ENCODE peak calls at places on chromosome X, in nine cellular contexts. One of them, this sample, is unnamed. For H3K4me1, the result is how much of the 10 kb centered on the place peaks cover.

GRCh38 chrX:104921606-104922205 is 298.8 kb downstream of the TEX13A start:
- DNase-seq in colonic mucosa: no peak
- DNase-seq in body of pancreas: peak
- DNase-seq in lung: no peak
- DNase-seq in IMR-90: no peak
- DNase-seq in adipocyte: no peak
- DNase-seq in left ventricle myocardium inferior: peak
- DNase-seq in osteoblast: peak
- DNase-seq in K562: no peak
- DNase-seq in this sample: no peak

GRCh38 chrX:41522681-41523080 is 75.5 kb downstream of the NYX start:
- DNase-seq in colonic mucosa: no peak
- DNase-seq in body of pancreas: no peak
- DNase-seq in lung: no peak
- DNase-seq in IMR-90: no peak
- DNase-seq in adipocyte: no peak
- DNase-seq in left ventricle myocardium inferior: no peak
- DNase-seq in osteoblast: no peak
- DNase-seq in K562: no peak
- DNase-seq in this sample: no peak

GRCh38 chrX:68084765-68085164 is 348.5 kb downstream of the OPHN1 start:
- DNase-seq in colonic mucosa: no peak
- DNase-seq in body of pancreas: no peak
- DNase-seq in lung: no peak
- DNase-seq in IMR-90: peak
- DNase-seq in adipocyte: peak
- DNase-seq in left ventricle myocardium inferior: no peak
- DNase-seq in osteoblast: no peak
- DNase-seq in K562: no peak
- DNase-seq in this sample: no peak

GRCh38 chrX:16130707-16131106 is 7.3 kb downstream of the GRPR start:
- DNase-seq in colonic mucosa: no peak
- DNase-seq in body of pancreas: peak
- DNase-seq in lung: no peak
- DNase-seq in IMR-90: no peak
- DNase-seq in adipocyte: no peak
- DNase-seq in left ventricle myocardium inferior: no peak
- DNase-seq in osteoblast: no peak
- DNase-seq in K562: no peak
- DNase-seq in this sample: no peak

GRCh38 chrX:155086202-155086840 is 15.0 kb downstream of the BRCC3 start:
- DNase-seq in colonic mucosa: peak
- DNase-seq in body of pancreas: peak
- DNase-seq in lung: no peak
- DNase-seq in IMR-90: peak
- DNase-seq in adipocyte: peak
- DNase-seq in left ventricle myocardium inferior: no peak
- DNase-seq in osteoblast: no peak
- DNase-seq in K562: peak
- DNase-seq in this sample: peak

GRCh38 chrX:20980426-20980825 is 393.8 kb upstream of the CNKSR2 start:
- DNase-seq in colonic mucosa: no peak
- DNase-seq in body of pancreas: no peak
- DNase-seq in lung: no peak
- DNase-seq in IMR-90: no peak
- DNase-seq in adipocyte: no peak
- DNase-seq in left ventricle myocardium inferior: no peak
- DNase-seq in osteoblast: no peak
- DNase-seq in K562: no peak
- DNase-seq in this sample: no peak

GRCh38 chrX:7202206-7202605 is 54.3 kb upstream of the PUDP start:
- DNase-seq in colonic mucosa: no peak
- DNase-seq in body of pancreas: no peak
- DNase-seq in lung: no peak
- DNase-seq in IMR-90: no peak
- DNase-seq in adipocyte: peak
- DNase-seq in left ventricle myocardium inferior: no peak
- DNase-seq in osteoblast: no peak
- DNase-seq in K562: no peak
- DNase-seq in this sample: no peak

GRCh38 chrX:123324628-123325027 is 140.6 kb downstream of the GRIA3 start:
- DNase-seq in colonic mucosa: no peak
- DNase-seq in body of pancreas: no peak
- DNase-seq in lung: no peak
- DNase-seq in IMR-90: no peak
- DNase-seq in adipocyte: no peak
- DNase-seq in left ventricle myocardium inferior: no peak
- DNase-seq in osteoblast: no peak
- DNase-seq in K562: no peak
- DNase-seq in this sample: no peak

GRCh38 chrX:95764972-95765451 is 919.6 kb upstream of the DIAPH2 start:
- DNase-seq in colonic mucosa: no peak
- DNase-seq in body of pancreas: peak
- DNase-seq in lung: peak
- DNase-seq in IMR-90: peak
- DNase-seq in adipocyte: peak
- DNase-seq in left ventricle myocardium inferior: no peak
- DNase-seq in osteoblast: no peak
- DNase-seq in K562: peak
- DNase-seq in this sample: peak

GRCh38 chrX:149631293-149632165 is at the start of gene TMEM185A:
- DNase-seq in colonic mucosa: peak
- DNase-seq in body of pancreas: peak
- DNase-seq in lung: peak
- DNase-seq in IMR-90: peak
- DNase-seq in adipocyte: peak
- DNase-seq in left ventricle myocardium inferior: peak
- DNase-seq in osteoblast: peak
- DNase-seq in K562: peak
- DNase-seq in this sample: peak

GRCh38 chrX:48468693-48469691 is 1.1 kb downstream of the SLC38A5 start:
- DNase-seq in colonic mucosa: peak
- DNase-seq in body of pancreas: no peak
- DNase-seq in lung: no peak
- DNase-seq in IMR-90: no peak
- DNase-seq in adipocyte: no peak
- DNase-seq in left ventricle myocardium inferior: no peak
- DNase-seq in osteoblast: peak
- DNase-seq in K562: peak
- DNase-seq in this sample: peak

GRCh38 chrX:31333181-31333831 is 261.5 kb upstream of the FTHL17 start:
- DNase-seq in colonic mucosa: no peak
- DNase-seq in body of pancreas: no peak
- DNase-seq in lung: no peak
- DNase-seq in IMR-90: peak
- DNase-seq in adipocyte: peak
- DNase-seq in left ventricle myocardium inferior: no peak
- DNase-seq in osteoblast: peak
- DNase-seq in K562: peak
- DNase-seq in this sample: no peak

GRCh38 chrX:141642979-141643378 is 53.5 kb downstream of the SPANXA2 start:
- DNase-seq in colonic mucosa: no peak
- DNase-seq in body of pancreas: no peak
- DNase-seq in lung: no peak
- DNase-seq in IMR-90: peak
- DNase-seq in adipocyte: peak
- DNase-seq in left ventricle myocardium inferior: no peak
- DNase-seq in osteoblast: no peak
- DNase-seq in K562: no peak
- DNase-seq in this sample: no peak

GRCh38 chrX:53544936-53545335 is 110.8 kb upstream of the HSD17B10 start:
- DNase-seq in colonic mucosa: no peak
- DNase-seq in body of pancreas: no peak
- DNase-seq in lung: no peak
- DNase-seq in IMR-90: no peak
- DNase-seq in adipocyte: no peak
- DNase-seq in left ventricle myocardium inferior: no peak
- DNase-seq in osteoblast: no peak
- DNase-seq in K562: no peak
- DNase-seq in this sample: no peak

GRCh38 chrX:97525981-97526380 is 642.3 kb downstream of the RPA4 start:
- DNase-seq in colonic mucosa: no peak
- DNase-seq in body of pancreas: no peak
- DNase-seq in lung: no peak
- DNase-seq in IMR-90: no peak
- DNase-seq in adipocyte: no peak
- DNase-seq in left ventricle myocardium inferior: no peak
- DNase-seq in osteoblast: no peak
- DNase-seq in K562: no peak
- DNase-seq in this sample: no peak
- H3K4me3 ChIP-seq in colonic mucosa: no peak
- H3K4me3 ChIP-seq in body of pancreas: no peak
- H3K4me3 ChIP-seq in lung: no peak
- H3K4me3 ChIP-seq in IMR-90: no peak
- H3K4me3 ChIP-seq in adipocyte: no peak
- H3K4me3 ChIP-seq in left ventricle myocardium inferior: no peak
- H3K4me3 ChIP-seq in osteoblast: no peak
- H3K4me3 ChIP-seq in K562: no peak
- H3K4me3 ChIP-seq in this sample: no peak

GRCh38 chrX:153876112-153876491 is 9.9 kb downstream of the L1CAM start:
- DNase-seq in colonic mucosa: no peak
- DNase-seq in body of pancreas: no peak
- DNase-seq in lung: no peak
- DNase-seq in IMR-90: no peak
- DNase-seq in adipocyte: no peak
- DNase-seq in left ventricle myocardium inferior: no peak
- DNase-seq in osteoblast: peak
- DNase-seq in K562: no peak
- DNase-seq in this sample: no peak

GRCh38 chrX:153875391-153876111 is 10.4 kb downstream of the L1CAM start:
- DNase-seq in colonic mucosa: peak
- DNase-seq in body of pancreas: peak
- DNase-seq in lung: peak
- DNase-seq in IMR-90: no peak
- DNase-seq in adipocyte: peak
- DNase-seq in left ventricle myocardium inferior: peak
- DNase-seq in osteoblast: peak
- DNase-seq in K562: peak
- DNase-seq in this sample: peak

GRCh38 chrX:153878285-153878779 is 7.6 kb downstream of the L1CAM start:
- DNase-seq in colonic mucosa: no peak
- DNase-seq in body of pancreas: no peak
- DNase-seq in lung: no peak
- DNase-seq in IMR-90: no peak
- DNase-seq in adipocyte: no peak
- DNase-seq in left ventricle myocardium inferior: no peak
- DNase-seq in osteoblast: peak
- DNase-seq in K562: no peak
- DNase-seq in this sample: no peak

GRCh38 chrX:153878969-153879653 is 6.9 kb downstream of the L1CAM start:
- DNase-seq in colonic mucosa: no peak
- DNase-seq in body of pancreas: no peak
- DNase-seq in lung: no peak
- DNase-seq in IMR-90: no peak
- DNase-seq in adipocyte: no peak
- DNase-seq in left ventricle myocardium inferior: no peak
- DNase-seq in osteoblast: peak
- DNase-seq in K562: no peak
- DNase-seq in this sample: no peak

GRCh38 chrX:153877571-153878261 is 8.3 kb downstream of the L1CAM start:
- DNase-seq in colonic mucosa: no peak
- DNase-seq in body of pancreas: no peak
- DNase-seq in lung: no peak
- DNase-seq in IMR-90: no peak
- DNase-seq in adipocyte: no peak
- DNase-seq in left ventricle myocardium inferior: no peak
- DNase-seq in osteoblast: peak
- DNase-seq in K562: no peak
- DNase-seq in this sample: no peak
- H3K4me1 ChIP-seq in colonic mucosa: under half
- H3K4me1 ChIP-seq in body of pancreas: under half
- H3K4me1 ChIP-seq in lung: under half
- H3K4me1 ChIP-seq in IMR-90: under half
- H3K4me1 ChIP-seq in adipocyte: under half
- H3K4me1 ChIP-seq in left ventricle myocardium inferior: under half
- H3K4me1 ChIP-seq in osteoblast: under half
- H3K4me1 ChIP-seq in K562: under half
- H3K4me1 ChIP-seq in this sample: under half

GRCh38 chrX:331772-332495 is 13.3 kb upstream of the GTPBP6 start:
- DNase-seq in colonic mucosa: no peak
- DNase-seq in body of pancreas: no peak
- DNase-seq in lung: no peak
- DNase-seq in IMR-90: no peak
- DNase-seq in adipocyte: no peak
- DNase-seq in left ventricle myocardium inferior: peak
- DNase-seq in osteoblast: peak
- DNase-seq in K562: no peak
- DNase-seq in this sample: no peak

GRCh38 chrX:330726-331144 is 12.1 kb upstream of the GTPBP6 start:
- DNase-seq in colonic mucosa: no peak
- DNase-seq in body of pancreas: no peak
- DNase-seq in lung: no peak
- DNase-seq in IMR-90: no peak
- DNase-seq in adipocyte: no peak
- DNase-seq in left ventricle myocardium inferior: no peak
- DNase-seq in osteoblast: no peak
- DNase-seq in K562: no peak
- DNase-seq in this sample: no peak

GRCh38 chrX:332916-333610 is 14.5 kb upstream of the GTPBP6 start:
- DNase-seq in colonic mucosa: no peak
- DNase-seq in body of pancreas: no peak
- DNase-seq in lung: no peak
- DNase-seq in IMR-90: no peak
- DNase-seq in adipocyte: no peak
- DNase-seq in left ventricle myocardium inferior: peak
- DNase-seq in osteoblast: no peak
- DNase-seq in K562: no peak
- DNase-seq in this sample: no peak

GRCh38 chrX:332496-332860 is 13.9 kb upstream of the GTPBP6 start:
- DNase-seq in colonic mucosa: no peak
- DNase-seq in body of pancreas: no peak
- DNase-seq in lung: no peak
- DNase-seq in IMR-90: no peak
- DNase-seq in adipocyte: no peak
- DNase-seq in left ventricle myocardium inferior: peak
- DNase-seq in osteoblast: no peak
- DNase-seq in K562: no peak
- DNase-seq in this sample: no peak

GRCh38 chrX:331145-331771 is 12.7 kb upstream of the GTPBP6 start:
- DNase-seq in colonic mucosa: no peak
- DNase-seq in body of pancreas: no peak
- DNase-seq in lung: no peak
- DNase-seq in IMR-90: peak
- DNase-seq in adipocyte: peak
- DNase-seq in left ventricle myocardium inferior: peak
- DNase-seq in osteoblast: peak
- DNase-seq in K562: no peak
- DNase-seq in this sample: no peak
- H3K4me3 ChIP-seq in colonic mucosa: no peak
- H3K4me3 ChIP-seq in body of pancreas: no peak
- H3K4me3 ChIP-seq in lung: no peak
- H3K4me3 ChIP-seq in IMR-90: no peak
- H3K4me3 ChIP-seq in adipocyte: peak
- H3K4me3 ChIP-seq in left ventricle myocardium inferior: peak
- H3K4me3 ChIP-seq in osteoblast: peak
- H3K4me3 ChIP-seq in K562: no peak
- H3K4me3 ChIP-seq in this sample: no peak

DNA sequence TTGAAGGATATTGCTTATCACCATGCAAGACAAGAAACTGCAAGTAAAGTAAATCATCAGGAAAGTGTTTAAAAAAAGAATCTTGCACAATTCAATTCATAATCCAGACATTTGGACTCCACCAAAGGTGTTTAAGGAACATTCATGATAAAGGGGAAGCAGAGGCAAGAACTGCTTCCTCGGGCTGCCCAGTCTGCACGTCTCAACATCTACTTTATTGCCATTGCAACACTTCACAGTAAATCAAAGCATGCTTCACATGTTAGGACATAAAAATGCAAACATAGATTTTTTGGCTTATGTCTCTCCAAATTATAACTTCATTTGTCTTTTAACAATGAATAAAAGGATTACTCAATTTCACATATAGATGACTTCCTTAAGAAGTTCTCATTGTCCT is 42.5 kb downstream of the MID1 start:
- DNase-seq in colonic mucosa: no peak
- DNase-seq in body of pancreas: no peak
- DNase-seq in lung: no peak
- DNase-seq in IMR-90: no peak
- DNase-seq in adipocyte: peak
- DNase-seq in left ventricle myocardium inferior: no peak
- DNase-seq in osteoblast: no peak
- DNase-seq in K562: no peak
- DNase-seq in this sample: no peak
- H3K4me1 ChIP-seq in colonic mucosa: under half
- H3K4me1 ChIP-seq in body of pancreas: under half
- H3K4me1 ChIP-seq in lung: under half
- H3K4me1 ChIP-seq in IMR-90: under half
- H3K4me1 ChIP-seq in adipocyte: under half
- H3K4me1 ChIP-seq in left ventricle myocardium inferior: under half
- H3K4me1 ChIP-seq in osteoblast: under half
- H3K4me1 ChIP-seq in K562: under half
- H3K4me1 ChIP-seq in this sample: under half

This sample was measured in MM.1S.